ENCODE peak calls at places on chromosomes 2 and 18, in five cellular contexts. Y is cardiac muscle cell, A is AG04449, Q is body of pancreas, J is ovary. H is an unnamed sample.

GRCh38 chr2:104658149-104658839 is 195.6 kb upstream of the POU3F3 start:
- DNase-seq in A (no peak), Y (peak; percentile 16), Q (no peak), J (no peak), H (no peak)

GRCh38 chr2:108575132-108575966 is 41.1 kb downstream of the LIMS1 start:
- DNase-seq in A (no peak), Y (peak; percentile 55), Q (no peak), J (no peak), H (no peak)

GRCh38 chr2:166961933-166962332 is 73.7 kb downstream of the XIRP2 start:
- DNase-seq in Y (no peak), J (no peak), A (no peak), Q (no peak), H (no peak)

GRCh38 chr2:151651274-151651673 is 83.0 kb downstream of the NEB start:
- DNase-seq in Y (no peak), J (no peak), A (no peak), Q (no peak), H (no peak)

GRCh38 chr2:116467243-116467642 is 1347.2 kb upstream of the DDX18 start:
- DNase-seq in J (no peak), Y (no peak), Q (no peak), A (no peak), H (no peak)

GRCh38 chr2:157359628-157360027 is 34.0 kb upstream of the ERMN start:
- DNase-seq in Q (no peak), Y (no peak), A (no peak), J (no peak), H (no peak)

GRCh38 chr2:240211598-240212424 is 71.4 kb upstream of the OTOS start:
- DNase-seq in Y (no peak), Q (peak; percentile 2), J (peak; percentile 19), A (no peak), H (no peak)

GRCh38 chr2:152513681-152514080 is 178.7 kb downstream of the FMNL2 start:
- DNase-seq in Y (peak; percentile 24), Q (no peak), J (no peak), A (no peak), H (no peak)

GRCh38 chr2:40658917-40659316 is 207.0 kb upstream of the SLC8A1 start:
- DNase-seq in Q (no peak), A (no peak), Y (peak; percentile 30), J (no peak), H (no peak)

GRCh38 chr2:208210688-208211451 is 21.0 kb upstream of the C2orf80 start:
- DNase-seq in Y (no peak), A (no peak), Q (no peak), J (no peak), H (no peak)

GRCh38 chr2:227813562-227814353 is at the start of gene CCL20:
- DNase-seq in Y (no peak), J (no peak), A (no peak), Q (no peak), H (no peak)

GRCh38 chr2:73870084-73870483 is 22.7 kb upstream of the ACTG2 start:
- DNase-seq in Q (no peak), J (peak; percentile 60), Y (peak; percentile 95), A (peak; percentile 45), H (no peak)

GRCh38 chr2:235458839-235459273 is 35.0 kb upstream of the AGAP1 start:
- DNase-seq in A (no peak), J (peak; percentile 39), Q (peak; percentile 54), Y (peak; percentile 61), H (peak; percentile 95)

GRCh38 chr2:73260338-73260984 is 23.8 kb downstream of the FBXO41 start:
- DNase-seq in Q (peak; percentile 55), A (no peak), J (no peak), Y (peak; percentile 68), H (no peak)

GRCh38 chr2:233092446-233093438 is 32.6 kb downstream of the INPP5D start:
- DNase-seq in J (no peak), Y (no peak), Q (no peak), A (no peak), H (no peak)

GRCh38 chr2:70248810-70249438 is 496 bp upstream of the TIA1 start:
- DNase-seq in J (peak; percentile 94), A (no peak), Q (peak; percentile 92), Y (peak; percentile 38), H (no peak)

GRCh38 chr2:10906926-10907479 is 4.7 kb upstream of the KCNF1 start:
- DNase-seq in Q (no peak), Y (no peak), A (no peak), J (no peak), H (no peak)

GRCh38 chr18:24015897-24016631 is 1.5 kb downstream of the TTC39C start:
- DNase-seq in A (no peak), J (no peak), Q (no peak), Y (no peak), H (no peak)

GRCh38 chr18:24018299-24018910 is 3.9 kb downstream of the TTC39C start:
- DNase-seq in Y (no peak), A (no peak), J (no peak), Q (no peak), H (no peak)

GRCh38 chr18:24014986-24015896 is 687 bp downstream of the TTC39C start:
- DNase-seq in Y (peak; percentile 80), A (no peak), Q (peak; percentile 38), J (peak; percentile 68), H (peak; percentile 36)

GRCh38 chr18:24014062-24014985 is at the start of gene TTC39C:
- DNase-seq in Q (peak; percentile 65), J (peak; percentile 81), Y (peak; percentile 86), A (no peak), H (no peak)

DNA sequence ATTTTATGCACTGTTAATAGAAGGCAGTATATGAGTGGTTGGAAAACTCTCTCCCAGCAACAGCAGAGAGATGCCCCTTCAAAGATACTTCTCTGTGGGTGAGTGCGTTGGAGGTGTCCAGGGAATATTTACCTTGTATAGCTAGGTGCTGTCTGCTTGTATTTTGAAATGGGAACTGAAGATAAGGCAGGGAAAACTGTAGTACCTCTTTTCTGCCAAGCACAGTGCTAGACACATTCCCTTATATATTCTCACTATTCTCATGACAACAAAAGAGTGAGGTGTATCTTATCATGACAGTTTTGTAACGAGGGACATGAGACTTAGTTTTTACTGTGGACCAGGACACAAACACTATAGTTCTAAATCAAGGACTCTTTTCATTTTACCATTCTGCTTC is 2.1 kb downstream of the TTC39C start:
- DNase-seq in Q (no peak), A (no peak), Y (no peak), J (no peak), H (no peak)
- TF ChIP-seq CTCF in Q (peak; percentile 43), A (peak; percentile 17), Y (peak; percentile 41), J (no peak), H (peak; percentile 40)

GRCh38 chr2:121179467-121179866 is 105.5 kb downstream of the TFCP2L1 start:
- DNase-seq in Y (no peak), A (no peak), Q (no peak), J (no peak), H (no peak)

GRCh38 chr2:121185571-121186074 is 99.4 kb downstream of the TFCP2L1 start:
- DNase-seq in A (no peak), Q (no peak), J (no peak), Y (no peak), H (no peak)

GRCh38 chr2:121185111-121185510 is 99.9 kb downstream of the TFCP2L1 start:
- DNase-seq in J (no peak), Y (no peak), A (no peak), Q (no peak), H (no peak)

GRCh38 chr2:121184248-121184862 is 100.6 kb downstream of the TFCP2L1 start:
- DNase-seq in Q (no peak), A (no peak), J (no peak), Y (no peak), H (no peak)

GRCh38 chr2:121182520-121182919 is 102.5 kb downstream of the TFCP2L1 start:
- DNase-seq in J (no peak), Y (no peak), Q (no peak), A (no peak), H (no peak)
- H3K4me3 ChIP-seq in J (no peak overlapping the region), Y (no peak overlapping the region), Q (no peak overlapping the region), A (no peak overlapping the region), H (no peak overlapping the region)

DNA sequence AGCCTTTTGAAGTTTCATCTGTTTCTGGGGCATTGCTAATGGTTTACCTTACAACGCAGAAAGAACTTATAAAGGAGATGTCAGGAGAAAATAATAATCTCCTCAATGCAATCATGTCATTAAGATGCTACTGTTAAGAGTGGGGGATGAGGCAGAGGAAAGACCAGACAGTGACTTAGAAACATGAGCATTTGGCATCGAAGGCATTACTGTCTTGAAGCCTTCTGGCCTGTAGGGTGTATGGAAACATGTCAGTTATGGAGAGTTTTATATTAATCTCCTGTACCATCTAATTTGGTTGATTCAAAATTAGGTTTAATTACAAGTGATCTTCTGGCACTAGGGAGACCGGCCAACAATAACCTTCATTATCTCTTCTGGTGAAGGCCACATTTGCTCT is 32.5 kb downstream of the CDC42EP3 start:
- DNase-seq in A (no peak), Q (no peak), Y (no peak), J (no peak), H (no peak)
- TF ChIP-seq CTCF in A (no peak), Q (no peak), Y (no peak), J (no peak), H (no peak)

GRCh38 chr2:44398243-44398897 is 36.6 kb downstream of the CAMKMT start:
- DNase-seq in Q (no peak), J (no peak), A (no peak), Y (no peak), H (no peak)
- H3K4me3 ChIP-seq in Q (no peak overlapping the region), J (no peak overlapping the region), A (no peak overlapping the region), Y (no peak overlapping the region), H (no peak overlapping the region)

GRCh38 chr18:7023581-7023980 is 94.0 kb downstream of the LAMA1 start:
- DNase-seq in Q (no peak), Y (no peak), J (no peak), A (no peak), H (no peak)

GRCh38 chr18:7021994-7022840 is 95.4 kb downstream of the LAMA1 start:
- DNase-seq in Y (peak; percentile 27), Q (peak; percentile 83), A (no peak), J (no peak), H (no peak)

GRCh38 chr18:7017013-7017412 is 100.6 kb downstream of the LAMA1 start:
- DNase-seq in Y (no peak), J (no peak), A (no peak), Q (no peak), H (no peak)

GRCh38 chr18:7025194-7025593 is 92.4 kb downstream of the LAMA1 start:
- DNase-seq in Y (no peak), A (no peak), Q (no peak), J (no peak), H (no peak)

DNA sequence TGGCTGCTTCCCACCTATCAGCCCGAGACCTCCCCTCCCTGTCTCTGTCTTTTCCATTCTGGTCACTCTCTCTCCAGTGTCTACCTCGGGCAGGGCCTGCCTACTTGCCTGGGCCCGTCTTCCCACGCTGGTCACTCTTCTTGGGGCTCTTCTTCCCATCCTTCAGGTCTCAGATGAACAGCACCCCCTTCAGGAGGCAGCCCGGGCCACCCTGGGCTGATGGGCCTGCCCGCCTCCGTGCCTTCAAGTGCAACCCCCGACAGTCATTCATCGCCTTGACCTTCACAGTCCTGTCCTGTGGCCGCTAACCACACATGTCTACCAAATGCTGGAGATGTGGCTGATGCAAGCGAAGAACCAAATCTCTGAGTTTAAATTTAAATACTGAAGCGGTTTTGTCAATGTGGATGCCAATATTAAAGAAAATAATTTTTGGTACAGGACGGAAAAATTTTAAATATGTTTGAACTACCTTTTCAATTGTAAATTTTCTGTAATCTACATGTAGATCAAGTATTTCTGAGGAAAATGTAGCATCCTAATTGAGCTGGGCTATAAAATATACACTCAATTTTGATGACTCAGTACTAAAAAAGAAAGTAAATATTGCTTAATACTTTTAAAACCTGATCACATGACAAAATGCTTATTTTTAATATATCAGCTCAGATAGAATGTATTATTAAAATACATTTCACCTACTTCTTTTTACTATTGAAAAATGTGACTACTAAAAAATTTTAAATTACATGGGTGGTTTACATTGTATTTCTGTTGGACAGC is 96.4 kb downstream of the LAMA1 start:
- DNase-seq in A (no peak), Q (no peak), Y (no peak), J (no peak), H (no peak)
- TF ChIP-seq CTCF in A (no peak), Q (no peak), Y (no peak), J (no peak), H (peak; percentile 12)